ENCODE peak calls at places on chromosomes 11 and 22, in six cellular contexts. S is body of pancreas, X is ovary, L is RCC 7860, I is IMR-90, Z is NCI-H1092. W is an unnamed sample.

GRCh38 chr11:134363592-134363991 is 31.8 kb downstream of the GLB1L2 start:
- DNase-seq in S (no peak), X (no peak), L (no peak), I (no peak), Z (no peak), W (no peak)

GRCh38 chr11:45017329-45017728 is 66.6 kb upstream of the TP53I11 start:
- DNase-seq in S (no peak), X (no peak), L (no peak), I (no peak), Z (no peak), W (no peak)

GRCh38 chr11:2750601-2751522 is 51.1 kb upstream of the KCNQ1OT1 start:
- DNase-seq in S (no peak), X (peak), L (no peak), I (no peak), Z (peak), W (peak)

GRCh38 chr11:65719887-65720236 is 736 bp downstream of the RNASEH2C start:
- DNase-seq in S (no peak), X (peak), L (no peak), I (peak), Z (no peak), W (no peak)

GRCh38 chr11:19743622-19744021 is 31.0 kb downstream of the NAV2 start:
- DNase-seq in S (no peak), X (no peak), L (no peak), I (no peak), Z (no peak), W (no peak)

GRCh38 chr22:27133951-27134664 is 476.7 kb downstream of the MIAT start:
- DNase-seq in S (no peak), X (peak), L (peak), I (peak), Z (no peak), W (no peak)

GRCh38 chr22:32660292-32660691 is 141.2 kb upstream of the TIMP3 start:
- DNase-seq in S (peak), X (peak), L (no peak), I (peak), Z (peak), W (peak)

GRCh38 chr22:46425011-46425410 is 89.5 kb downstream of the TRMU start:
- DNase-seq in S (no peak), X (no peak), L (peak), I (peak), Z (no peak), W (no peak)